ENCODE peak calls at places on chromosomes 16 and 17, in eight cellular contexts. W is G401; F is NCI-H1694 treated with DMSO at 0.1 percent for 48 hours; I is activated T-helper 1 cell treated with anti-CD3 and anti-CD28 coated beads, Interleukin-2, amount 50 U/mL, for 16 hours; D is AG10803; V is omental fat pad; Q is NCI-H1092 treated with DMSO at 0.1 percent for 48 hours; J is CD8-positive, alpha-beta memory T cell. L is an unnamed sample.

GRCh38 chr17:5194346-5194745 is 2.7 kb upstream of the ZNF594 start:
- DNase-seq in W (no peak), F (no peak), I (no peak), D (peak), V (no peak), Q (no peak), J (no peak), L (no peak)

GRCh38 chr17:5583426-5584382 is 605 bp downstream of the NLRP1 start:
- DNase-seq in W (no peak), F (no peak), I (no peak), D (peak), V (no peak), Q (no peak), J (no peak), L (no peak)

GRCh38 chr17:12959441-12959840 is 58.4 kb downstream of the ELAC2 start:
- DNase-seq in W (no peak), F (no peak), I (no peak), D (peak), V (no peak), Q (no peak), J (no peak), L (peak)

GRCh38 chr16:8867483-8868271 is 1.1 kb downstream of the CARHSP1 start:
- DNase-seq in W (no peak), F (peak), I (no peak), D (no peak), V (peak), Q (peak), J (no peak), L (no peak)

GRCh38 chr17:68457168-68457538 is at the start of gene WIPI1:
- DNase-seq in W (no peak), F (peak), I (no peak), D (no peak), V (no peak), Q (no peak), J (no peak), L (no peak)

GRCh38 chr17:70040336-70040735 is 34.7 kb upstream of the KCNJ16 start:
- DNase-seq in W (no peak), F (no peak), I (no peak), D (no peak), V (no peak), Q (no peak), J (no peak), L (peak)

GRCh38 chr16:86012221-86012620 is 113.3 kb downstream of the IRF8 start:
- DNase-seq in W (no peak), F (no peak), I (no peak), D (no peak), V (no peak), Q (no peak), J (no peak), L (no peak)

GRCh38 chr16:27618611-27619380 is 68.9 kb downstream of the KATNIP start:
- DNase-seq in W (no peak), F (no peak), I (no peak), D (no peak), V (no peak), Q (no peak), J (no peak), L (no peak)

GRCh38 chr17:76086384-76086783 is 7.4 kb downstream of the ZACN start:
- DNase-seq in W (no peak), F (no peak), I (no peak), D (no peak), V (no peak), Q (no peak), J (no peak), L (no peak)

GRCh38 chr16:50208460-50208931 is 55.4 kb downstream of the TENT4B start:
- DNase-seq in W (no peak), F (no peak), I (no peak), D (peak), V (no peak), Q (no peak), J (no peak), L (peak)

GRCh38 chr17:49132317-49132698 is 261 bp upstream of the B4GALNT2 start:
- DNase-seq in W (no peak), F (no peak), I (no peak), D (no peak), V (no peak), Q (no peak), J (no peak), L (no peak)

GRCh38 chr16:3038256-3038655 is 1.5 kb upstream of the BICDL2 start:
- DNase-seq in W (no peak), F (no peak), I (no peak), D (no peak), V (no peak), Q (no peak), J (no peak), L (no peak)

GRCh38 chr17:35540589-35541404 is 3.3 kb upstream of the SLFN12L start:
- DNase-seq in W (no peak), F (no peak), I (no peak), D (peak), V (no peak), Q (no peak), J (peak), L (peak)

GRCh38 chr16:57667526-57668258 is 414 bp upstream of the ADGRG3 start:
- DNase-seq in W (no peak), F (no peak), I (no peak), D (no peak), V (no peak), Q (no peak), J (no peak), L (no peak)

GRCh38 chr16:11669380-11670146 is 1.3 kb downstream of the SNN start:
- DNase-seq in W (peak), F (no peak), I (no peak), D (peak), V (no peak), Q (no peak), J (no peak), L (no peak)

GRCh38 chr17:17739388-17740066 is 58.3 kb downstream of the RAI1 start:
- DNase-seq in W (no peak), F (no peak), I (no peak), D (peak), V (no peak), Q (no peak), J (no peak), L (peak)

L was measured in PC-3.